ENCODE peak calls at places on chromosomes 16 and 17, in five cellular contexts. E, T, C, R and Q are unnamed samples.

GRCh38 chr17:47279062-47279801 is 25.6 kb downstream of the ITGB3 start:
- DNase-seq in E (no peak), T (peak), C (peak), R (peak), Q (no peak)

GRCh38 chr16:55759983-55760664 is 72.8 kb downstream of the CES1 start:
- DNase-seq in E (peak), T (no peak), C (no peak), R (no peak), Q (no peak)

GRCh38 chr16:2213817-2214720 is 571 bp downstream of the PGP start:
- DNase-seq in E (no peak), T (peak), C (peak), R (no peak), Q (no peak)

GRCh38 chr16:53052519-53053501 is at the start of gene CHD9NB:
- DNase-seq in E (peak), T (peak), C (no peak), R (no peak), Q (peak)

GRCh38 chr16:69482410-69482951 is 58.1 kb downstream of the CYB5B start:
- DNase-seq in E (no peak), T (peak), C (no peak), R (no peak), Q (no peak)

GRCh38 chr17:76265624-76266243 is 586 bp downstream of the UBALD2 start:
- DNase-seq in E (no peak), T (peak), C (peak), R (no peak), Q (peak)

GRCh38 chr17:1087381-1088241 is 90.7 kb downstream of the TIMM22 start:
- DNase-seq in E (no peak), T (peak), C (peak), R (no peak), Q (peak)

GRCh38 chr17:78131172-78132085 is 858 bp downstream of the TMC8 start:
- DNase-seq in E (no peak), T (no peak), C (no peak), R (no peak), Q (no peak)

GRCh38 chr17:2853111-2853721 is 57.0 kb downstream of the RAP1GAP2 start:
- DNase-seq in E (no peak), T (no peak), C (no peak), R (no peak), Q (peak)

GRCh38 chr16:78931267-78932060 is 669.1 kb downstream of the MAF start:
- DNase-seq in E (no peak), T (no peak), C (no peak), R (no peak), Q (no peak)

GRCh38 chr16:31118223-31119155 is 1.0 kb downstream of the KAT8 start:
- DNase-seq in E (no peak), T (no peak), C (no peak), R (no peak), Q (no peak)

GRCh38 chr16:3356118-3356517 is 429 bp downstream of the OR2C1 start:
- DNase-seq in E (no peak), T (no peak), C (peak), R (no peak), Q (no peak)

GRCh38 chr17:63679214-63679613 is 20.7 kb downstream of the LIMD2 start:
- DNase-seq in E (no peak), T (no peak), C (no peak), R (no peak), Q (no peak)

GRCh38 chr16:24775455-24775854 is 46.0 kb downstream of the TNRC6A start:
- DNase-seq in E (no peak), T (no peak), C (no peak), R (no peak), Q (no peak)

GRCh38 chr17:11644265-11645212 is 46.3 kb downstream of the DNAH9 start:
- DNase-seq in E (peak), T (peak), C (peak), R (no peak), Q (peak)

GRCh38 chr16:50697881-50698767 is 4.7 kb downstream of the NOD2 start:
- DNase-seq in E (no peak), T (peak), C (no peak), R (peak), Q (no peak)

GRCh38 chr17:1362065-1362848 is 37.8 kb downstream of the YWHAE start:
- DNase-seq in E (no peak), T (peak), C (no peak), R (no peak), Q (no peak)

GRCh38 chr16:79283578-79283977 is 317.0 kb downstream of the MAF start:
- DNase-seq in E (no peak), T (no peak), C (no peak), R (no peak), Q (no peak)

GRCh38 chr17:40366861-40367518 is 2.5 kb upstream of the GJD3 start:
- DNase-seq in E (no peak), T (no peak), C (peak), R (no peak), Q (no peak)

GRCh38 chr17:40363480-40363838 is 1.1 kb downstream of the GJD3 start:
- DNase-seq in E (no peak), T (peak), C (no peak), R (no peak), Q (peak)

GRCh38 chr17:40364906-40365305 is 369 bp upstream of the GJD3 start:
- DNase-seq in E (no peak), T (no peak), C (no peak), R (no peak), Q (no peak)

GRCh38 chr17:40364121-40364861 is at the start of gene GJD3:
- DNase-seq in E (no peak), T (no peak), C (no peak), R (no peak), Q (no peak)

DNA sequence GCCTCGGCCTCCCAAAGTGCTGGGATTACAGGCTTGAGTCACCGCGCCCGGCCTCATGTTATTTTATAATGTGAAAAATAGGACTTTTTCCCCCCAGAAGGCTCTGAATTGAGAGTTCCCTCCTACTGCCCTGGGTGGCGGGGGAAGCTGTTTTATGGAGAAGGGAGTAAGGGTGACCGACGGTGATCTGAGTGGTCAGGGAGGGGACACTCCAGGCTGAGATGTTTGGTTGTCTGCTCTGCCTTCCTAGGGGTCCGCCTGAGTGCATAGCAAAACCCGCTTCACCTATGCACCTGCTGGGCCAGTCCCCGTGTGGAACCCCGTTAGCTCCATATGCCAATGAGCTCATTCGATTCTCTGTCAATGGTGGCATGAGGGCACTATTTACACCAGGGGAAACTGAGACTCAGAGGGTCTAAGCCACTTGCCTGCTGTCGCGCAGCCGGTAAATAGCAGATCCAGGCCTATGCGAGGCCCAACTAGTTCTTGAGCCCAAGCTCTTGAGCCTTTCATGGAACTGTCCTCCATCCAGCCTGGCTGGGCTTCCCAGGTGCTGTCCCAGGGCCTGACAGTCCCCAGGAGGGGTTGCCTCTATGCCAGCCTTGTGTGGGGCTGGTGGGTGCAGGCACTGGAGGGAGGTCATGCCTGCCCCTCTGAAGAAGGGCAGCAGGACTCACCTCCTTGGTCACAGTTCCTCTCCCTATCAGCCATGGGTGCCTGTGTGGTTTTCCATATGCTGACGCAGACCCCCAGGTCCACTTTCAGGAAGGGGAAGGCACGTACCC is 1.7 kb upstream of the GJD3 start:
- DNase-seq in E (no peak), T (no peak), C (peak), R (no peak), Q (no peak)
- H3K4me2 ChIP-seq in E (no peak), T (no peak), C (no peak), R (no peak), Q (no peak)

DNA sequence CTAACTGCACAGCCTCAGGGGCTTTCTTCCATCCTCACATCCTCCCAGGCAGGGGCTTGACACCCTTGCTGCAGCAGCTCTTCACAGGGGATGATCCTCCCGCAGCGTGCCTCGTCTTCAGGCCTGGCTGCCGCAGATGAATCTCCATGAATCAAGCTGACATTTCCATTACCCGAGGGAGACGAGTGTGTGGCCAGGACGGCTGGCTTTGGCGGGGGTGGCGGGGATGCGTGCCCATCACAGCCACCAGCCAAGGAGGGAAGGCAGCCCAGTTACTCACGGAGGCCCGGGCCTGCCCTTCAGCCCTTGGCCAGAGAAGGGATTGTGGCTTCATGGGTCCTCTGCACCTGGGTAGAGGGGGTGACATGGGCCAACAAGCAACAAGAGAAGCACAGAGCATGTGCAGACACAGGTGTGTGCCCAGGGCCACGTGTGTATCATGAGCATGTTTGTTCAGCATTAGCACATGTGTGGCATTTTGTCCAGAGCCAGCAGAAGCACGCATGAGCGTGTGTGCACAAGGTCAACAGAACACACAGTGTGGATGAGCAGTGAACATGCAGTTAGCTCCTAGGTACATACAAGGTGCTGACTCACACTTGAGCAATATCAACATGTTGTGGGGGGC is 236.4 kb downstream of the KATNIP start:
- DNase-seq in E (peak), T (no peak), C (no peak), R (no peak), Q (no peak)
- TF ChIP-seq MYC in E (no peak), T (no peak), C (no peak), R (no peak), Q (no peak)

GRCh38 chr17:7179317-7180254 is at the start of gene ASGR1:
- DNase-seq in E (peak), T (no peak), C (no peak), R (no peak), Q (no peak)
- H3K4me2 ChIP-seq in E (peak), T (peak), C (peak), R (no peak), Q (peak)

DNA sequence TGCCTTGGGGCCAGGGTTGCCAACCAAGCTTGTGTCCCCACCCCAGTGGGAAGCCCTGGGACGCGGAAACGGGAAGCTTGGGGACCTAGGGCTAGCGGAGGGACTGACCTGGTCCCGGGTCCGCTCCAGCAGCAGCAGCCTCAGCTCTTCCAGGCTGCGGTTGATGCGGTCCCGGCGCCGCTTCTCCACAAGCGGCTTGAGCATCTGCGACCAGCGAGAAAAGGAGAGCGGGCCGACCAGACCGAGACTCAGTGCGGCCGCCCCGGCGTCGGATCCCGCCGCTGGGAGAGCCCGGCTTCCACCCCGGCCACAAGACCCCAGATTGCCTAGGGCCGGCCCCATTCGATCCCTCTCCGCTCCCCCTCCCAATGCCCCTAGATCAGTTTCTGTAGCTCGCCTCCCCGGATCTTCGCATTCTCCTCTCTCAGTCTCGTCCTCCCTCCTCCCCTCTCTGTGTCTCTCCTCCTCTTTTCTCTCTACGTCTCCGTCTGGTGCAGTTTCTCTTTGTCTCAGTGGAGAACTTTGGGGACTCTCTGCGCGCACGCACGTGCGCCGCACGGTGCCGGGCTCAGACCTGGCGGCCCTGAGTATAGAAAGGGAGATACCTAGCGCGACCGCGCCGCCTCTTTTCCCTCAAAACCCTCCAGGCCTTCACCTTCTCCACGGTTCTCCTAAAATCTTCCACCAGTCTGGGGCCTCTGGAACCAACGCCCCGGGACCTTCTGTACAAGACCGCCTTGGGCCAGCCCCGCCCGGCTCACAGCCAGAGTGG is 797 bp downstream of the HES7 start:
- DNase-seq in E (no peak), T (peak), C (no peak), R (no peak), Q (peak)
- TF ChIP-seq MYC in E (no peak), T (no peak), C (peak), R (no peak), Q (peak)